ENCODE peak calls at places on chromosomes 6 and 20, in nine cellular contexts. R is activated T-cell treated with anti-CD3 and anti-CD28 coated beads, Interleukin-2, amount 50 U/mL, for 4 hours; J is NCI-H2171 treated with DMSO at 0.1 percent for 48 hours; Y is T-cell; N is NCI-H774; P is memory B cell; M is NCI-H1092 treated with DMSO at 0.1 percent for 48 hours; D is sciatic nerve; K is NCI-H345. Z is an unnamed sample.

GRCh38 chr6:68194846-68195478 is 440.1 kb upstream of the ADGRB3 start:
- DNase-seq in D (no peak), R (no peak), M (no peak), J (no peak), K (no peak), Y (no peak), P (no peak), N (no peak), Z (peak)

GRCh38 chr6:48744948-48745347 is 634.0 kb upstream of the PTCHD4 start:
- DNase-seq in N (no peak), K (no peak), P (no peak), Y (no peak), M (no peak), D (no peak), R (no peak), J (no peak), Z (no peak)

GRCh38 chr6:116278853-116279231 is 888 bp downstream of the TSPYL1 start:
- DNase-seq in Y (no peak), D (peak), J (no peak), N (no peak), R (no peak), M (no peak), K (no peak), P (no peak), Z (peak)

GRCh38 chr6:170245233-170245992 is 45.5 kb downstream of the DLL1 start:
- DNase-seq in P (no peak), R (no peak), Y (no peak), N (no peak), K (no peak), D (no peak), M (no peak), J (no peak), Z (no peak)

GRCh38 chr20:24149175-24149574 is 160.6 kb upstream of the GGTLC1 start:
- DNase-seq in Y (no peak), D (no peak), K (no peak), J (no peak), M (no peak), R (no peak), P (no peak), N (no peak), Z (no peak)

GRCh38 chr20:58264271-58264670 is 35.8 kb upstream of the ANKRD60 start:
- DNase-seq in D (no peak), M (no peak), P (no peak), K (no peak), N (no peak), R (no peak), Y (no peak), J (no peak), Z (no peak)

GRCh38 chr6:91142154-91142553 is 555.3 kb upstream of the MAP3K7 start:
- DNase-seq in Y (no peak), M (no peak), N (no peak), K (no peak), J (peak), P (no peak), D (no peak), R (no peak), Z (no peak)

GRCh38 chr6:39166189-39166917 is 51.4 kb upstream of the SAYSD1 start:
- DNase-seq in N (peak), K (peak), P (peak), R (peak), J (peak), M (peak), Y (peak), D (peak), Z (peak)

GRCh38 chr20:24987244-24987643 is 5.3 kb downstream of the APMAP start:
- DNase-seq in D (no peak), M (no peak), P (no peak), J (no peak), K (peak), R (no peak), N (no peak), Y (no peak), Z (no peak)

GRCh38 chr20:1934578-1935573 is 39.7 kb downstream of the SIRPA start:
- DNase-seq in D (peak), P (no peak), Y (no peak), K (no peak), R (no peak), J (no peak), M (no peak), N (no peak), Z (peak)

GRCh38 chr6:45607818-45608217 is 230.1 kb upstream of the SUPT3H start:
- DNase-seq in D (no peak), Y (no peak), K (no peak), N (no peak), J (no peak), M (no peak), R (no peak), P (no peak), Z (no peak)

Z was measured in sigmoid colon.